ENCODE peak calls at places on chromosomes 5 and 9, in five cellular contexts. One of them, this sample, is unnamed. For H3K4me1, the result is how much of the 10 kb centered on the place peaks cover.

GRCh38 chr9:99015890-99016289 is 72.2 kb downstream of the COL15A1 start:
- DNase-seq in HCT116: no peak
- DNase-seq in A549: no peak
- DNase-seq in HAP-1: no peak
- DNase-seq in neuronal stem cell: no peak
- DNase-seq in this sample: no peak

GRCh38 chr9:114404531-114404930 is 16.7 kb upstream of the AKNA start:
- DNase-seq in HCT116: no peak
- DNase-seq in A549: no peak
- DNase-seq in HAP-1: no peak
- DNase-seq in neuronal stem cell: no peak
- DNase-seq in this sample: no peak

GRCh38 chr5:131994533-131995226 is 16.8 kb downstream of the ACSL6 start:
- DNase-seq in HCT116: no peak
- DNase-seq in A549: no peak
- DNase-seq in HAP-1: no peak
- DNase-seq in neuronal stem cell: no peak
- DNase-seq in this sample: no peak

GRCh38 chr9:75229605-75230332 is 141.5 kb downstream of the OSTF1 start:
- DNase-seq in HCT116: peak
- DNase-seq in A549: no peak
- DNase-seq in HAP-1: no peak
- DNase-seq in neuronal stem cell: no peak
- DNase-seq in this sample: peak

GRCh38 chr5:178058321-178059012 is 54.9 kb upstream of the N4BP3 start:
- DNase-seq in HCT116: no peak
- DNase-seq in A549: no peak
- DNase-seq in HAP-1: no peak
- DNase-seq in neuronal stem cell: no peak
- DNase-seq in this sample: no peak

GRCh38 chr9:112203536-112203935 is 28.4 kb upstream of the SUSD1 start:
- DNase-seq in HCT116: no peak
- DNase-seq in A549: no peak
- DNase-seq in HAP-1: no peak
- DNase-seq in neuronal stem cell: no peak
- DNase-seq in this sample: no peak

GRCh38 chr5:76724871-76725270 is 8.9 kb downstream of the F2R start:
- DNase-seq in HCT116: no peak
- DNase-seq in A549: peak
- DNase-seq in HAP-1: no peak
- DNase-seq in neuronal stem cell: no peak
- DNase-seq in this sample: no peak

GRCh38 chr9:129697111-129697955 is 31.9 kb downstream of the PRRX2 start:
- DNase-seq in HCT116: no peak
- DNase-seq in A549: peak
- DNase-seq in HAP-1: peak
- DNase-seq in neuronal stem cell: no peak
- DNase-seq in this sample: peak

GRCh38 chr5:141968914-141969608 is at the start of gene RNF14:
- DNase-seq in HCT116: peak
- DNase-seq in A549: peak
- DNase-seq in HAP-1: peak
- DNase-seq in neuronal stem cell: peak
- DNase-seq in this sample: peak

GRCh38 chr5:963673-964531 is 44.7 kb upstream of the NKD2 start:
- DNase-seq in HCT116: no peak
- DNase-seq in A549: no peak
- DNase-seq in HAP-1: peak
- DNase-seq in neuronal stem cell: no peak
- DNase-seq in this sample: peak

GRCh38 chr5:118165619-118166018 is 822.7 kb downstream of the DTWD2 start:
- DNase-seq in HCT116: no peak
- DNase-seq in A549: no peak
- DNase-seq in HAP-1: no peak
- DNase-seq in neuronal stem cell: no peak
- DNase-seq in this sample: no peak

GRCh38 chr9:123246534-123246933 is 21.9 kb downstream of the STRBP start:
- DNase-seq in HCT116: no peak
- DNase-seq in A549: no peak
- DNase-seq in HAP-1: no peak
- DNase-seq in neuronal stem cell: no peak
- DNase-seq in this sample: no peak

GRCh38 chr5:67350600-67351315 is 154.2 kb upstream of the CD180 start:
- DNase-seq in HCT116: no peak
- DNase-seq in A549: no peak
- DNase-seq in HAP-1: no peak
- DNase-seq in neuronal stem cell: no peak
- DNase-seq in this sample: peak

GRCh38 chr5:39775058-39775457 is 350.3 kb upstream of the DAB2 start:
- DNase-seq in HCT116: no peak
- DNase-seq in A549: no peak
- DNase-seq in HAP-1: no peak
- DNase-seq in neuronal stem cell: no peak
- DNase-seq in this sample: peak

GRCh38 chr9:34627716-34628655 is 880 bp downstream of the ARID3C start:
- DNase-seq in HCT116: no peak
- DNase-seq in A549: no peak
- DNase-seq in HAP-1: no peak
- DNase-seq in neuronal stem cell: no peak
- DNase-seq in this sample: no peak
- H3K4me3 ChIP-seq in HCT116: peak
- H3K4me3 ChIP-seq in A549: peak
- H3K4me3 ChIP-seq in HAP-1: no peak
- H3K4me3 ChIP-seq in neuronal stem cell: no peak
- H3K4me3 ChIP-seq in this sample: peak

GRCh38 chr5:119388619-119389190 is 32.9 kb downstream of the TNFAIP8 start:
- DNase-seq in HCT116: no peak
- DNase-seq in A549: no peak
- DNase-seq in HAP-1: no peak
- DNase-seq in neuronal stem cell: no peak
- DNase-seq in this sample: no peak

GRCh38 chr5:119386945-119387344 is 31.1 kb downstream of the TNFAIP8 start:
- DNase-seq in HCT116: no peak
- DNase-seq in A549: no peak
- DNase-seq in HAP-1: no peak
- DNase-seq in neuronal stem cell: no peak
- DNase-seq in this sample: peak

GRCh38 chr5:119387900-119388618 is 32.2 kb downstream of the TNFAIP8 start:
- DNase-seq in HCT116: no peak
- DNase-seq in A549: no peak
- DNase-seq in HAP-1: no peak
- DNase-seq in neuronal stem cell: no peak
- DNase-seq in this sample: no peak

GRCh38 chr5:119393201-119393691 is 37.4 kb downstream of the TNFAIP8 start:
- DNase-seq in HCT116: no peak
- DNase-seq in A549: no peak
- DNase-seq in HAP-1: no peak
- DNase-seq in neuronal stem cell: no peak
- DNase-seq in this sample: no peak

DNA sequence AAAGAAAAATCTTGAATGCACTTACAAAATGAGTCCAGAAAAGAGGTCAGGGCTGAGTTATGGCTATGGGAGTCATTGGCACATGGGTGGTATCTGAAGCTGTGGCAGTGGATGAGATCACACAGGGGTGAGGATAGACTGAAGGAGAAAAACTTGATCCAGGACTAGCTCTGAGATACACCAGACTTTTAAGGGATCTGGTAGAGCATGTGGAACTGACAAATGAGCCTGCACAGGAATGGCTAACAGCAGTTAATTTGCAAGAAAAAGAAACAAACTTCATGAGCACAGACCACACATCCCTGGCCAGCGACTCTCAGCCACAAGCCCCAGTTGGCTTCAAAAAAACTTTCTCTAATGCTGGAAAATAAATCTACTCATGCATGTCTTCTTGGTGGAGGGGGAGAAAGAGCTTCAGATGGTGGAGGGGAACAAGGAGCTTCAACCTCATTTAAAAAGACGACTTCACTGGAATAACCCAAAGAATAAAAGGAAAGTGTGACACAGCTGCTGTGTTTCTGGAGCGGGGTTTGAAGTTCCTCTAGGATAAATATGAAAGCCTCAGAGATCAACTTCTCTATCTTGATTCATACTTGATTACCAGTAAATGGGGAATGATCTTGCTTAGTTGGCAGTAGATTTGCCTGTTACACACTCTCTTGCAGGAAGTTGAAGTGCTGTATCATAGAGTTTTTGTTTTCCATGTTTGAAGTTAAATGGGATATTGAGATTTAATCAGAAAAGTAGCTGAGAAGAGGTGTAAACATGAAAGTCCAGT is 33.7 kb downstream of the TNFAIP8 start:
- DNase-seq in HCT116: no peak
- DNase-seq in A549: no peak
- DNase-seq in HAP-1: no peak
- DNase-seq in neuronal stem cell: no peak
- DNase-seq in this sample: no peak
- H3K4me1 ChIP-seq in HCT116: under half
- H3K4me1 ChIP-seq in A549: under half
- H3K4me1 ChIP-seq in HAP-1: under half
- H3K4me1 ChIP-seq in neuronal stem cell: under half
- H3K4me1 ChIP-seq in this sample: under half

GRCh38 chr5:127028822-127029457 is 1.4 kb downstream of the MARCHF3 start:
- DNase-seq in HCT116: no peak
- DNase-seq in A549: no peak
- DNase-seq in HAP-1: peak
- DNase-seq in neuronal stem cell: no peak
- DNase-seq in this sample: peak
- H3K4me3 ChIP-seq in HCT116: peak
- H3K4me3 ChIP-seq in A549: no peak
- H3K4me3 ChIP-seq in HAP-1: peak
- H3K4me3 ChIP-seq in neuronal stem cell: peak
- H3K4me3 ChIP-seq in this sample: peak

DNA sequence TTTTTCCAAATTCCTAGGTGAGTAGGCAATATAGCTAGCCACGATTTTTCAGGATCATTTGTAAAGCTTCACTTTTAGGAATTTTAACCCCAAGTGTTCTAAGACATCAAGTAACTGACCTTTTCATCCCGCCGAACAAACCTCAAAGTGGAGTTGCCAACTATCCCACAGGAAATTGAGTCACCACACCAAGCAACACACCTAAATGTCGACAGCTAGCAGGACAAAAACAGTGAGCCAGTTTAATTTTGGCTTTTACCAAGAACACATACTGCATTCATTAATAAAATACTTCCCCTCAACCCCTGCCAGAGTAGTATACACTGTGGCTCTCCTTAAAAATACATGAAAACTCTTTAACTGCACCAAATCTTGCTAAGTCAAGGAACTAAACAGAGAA is 459.3 kb downstream of the RAB3C start:
- DNase-seq in HCT116: no peak
- DNase-seq in A549: no peak
- DNase-seq in HAP-1: no peak
- DNase-seq in neuronal stem cell: no peak
- DNase-seq in this sample: no peak
- H3K4me1 ChIP-seq in HCT116: under half
- H3K4me1 ChIP-seq in A549: half or more
- H3K4me1 ChIP-seq in HAP-1: under half
- H3K4me1 ChIP-seq in neuronal stem cell: under half
- H3K4me1 ChIP-seq in this sample: under half

DNA sequence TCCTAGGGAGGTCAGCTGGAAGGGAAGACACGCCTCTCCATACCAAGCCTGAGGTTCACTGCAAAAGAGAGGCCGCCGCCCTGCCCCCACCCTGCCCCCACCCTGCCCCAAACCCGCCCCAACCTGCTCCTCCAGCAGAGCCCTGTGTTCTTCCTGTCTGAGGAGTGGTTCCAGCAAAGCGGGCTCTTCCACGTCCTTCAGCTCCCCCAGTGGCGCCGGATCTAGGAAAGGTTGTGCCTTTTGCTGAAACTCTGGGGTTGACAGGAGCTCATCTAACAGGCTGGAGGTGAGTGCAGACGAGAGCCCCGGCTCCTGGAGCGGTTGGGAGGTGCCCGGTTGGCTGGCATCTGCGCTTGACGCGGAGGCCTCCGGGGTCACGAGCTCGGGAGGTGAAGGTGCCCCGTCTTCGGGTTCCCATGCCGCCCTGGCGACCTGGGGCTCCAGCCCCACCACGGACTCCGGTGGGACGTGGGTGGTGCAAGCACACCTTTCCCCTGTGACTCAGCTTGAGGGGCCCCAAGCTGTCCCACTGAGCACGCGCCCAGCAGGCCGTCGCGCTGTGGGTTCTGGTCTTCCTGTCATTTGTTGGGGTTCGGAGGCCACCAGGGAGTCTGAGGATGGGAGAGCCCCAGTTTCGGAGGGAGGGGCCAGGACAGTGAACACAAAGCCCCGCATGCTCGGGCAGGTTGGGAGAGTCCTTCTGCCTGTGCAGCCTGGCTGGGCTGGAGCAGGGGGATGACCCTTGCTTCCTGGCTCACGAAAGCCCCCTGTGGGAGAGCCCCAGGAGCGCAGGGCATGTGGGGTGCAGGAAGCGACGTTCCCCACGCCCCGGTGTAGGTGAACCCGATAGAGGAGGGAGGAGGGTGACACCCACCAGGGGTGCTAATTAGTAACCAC is 1467.1 kb downstream of the FOXD4L5 start:
- DNase-seq in HCT116: no peak
- DNase-seq in A549: no peak
- DNase-seq in HAP-1: peak
- DNase-seq in neuronal stem cell: peak
- DNase-seq in this sample: peak
- H3K4me3 ChIP-seq in HCT116: no peak
- H3K4me3 ChIP-seq in A549: peak
- H3K4me3 ChIP-seq in HAP-1: no peak
- H3K4me3 ChIP-seq in neuronal stem cell: peak
- H3K4me3 ChIP-seq in this sample: no peak

DNA sequence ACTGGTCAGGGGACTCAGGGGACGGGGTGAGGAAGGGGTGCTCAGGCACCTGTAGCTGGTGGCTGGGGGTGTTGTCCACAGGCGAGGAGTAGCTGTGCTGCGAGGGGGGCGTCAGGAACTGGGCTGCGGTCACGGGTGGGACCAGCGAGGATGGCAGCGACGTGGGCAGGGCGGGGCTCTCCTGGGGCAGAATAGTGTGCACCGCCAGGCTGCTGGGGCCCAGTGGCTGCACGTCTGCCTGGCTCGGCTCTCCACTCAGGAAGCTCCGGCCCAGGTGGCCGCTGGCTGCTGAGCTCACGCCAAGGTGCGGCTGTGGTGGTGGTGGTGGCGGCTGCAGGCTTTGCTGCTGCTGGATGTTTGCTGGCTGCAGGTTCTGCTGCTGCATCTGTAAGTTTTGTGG is 13.3 kb upstream of the SEC16A start:
- DNase-seq in HCT116: no peak
- DNase-seq in A549: no peak
- DNase-seq in HAP-1: no peak
- DNase-seq in neuronal stem cell: no peak
- DNase-seq in this sample: no peak
- H3K4me1 ChIP-seq in HCT116: under half
- H3K4me1 ChIP-seq in A549: under half
- H3K4me1 ChIP-seq in HAP-1: under half
- H3K4me1 ChIP-seq in neuronal stem cell: under half
- H3K4me1 ChIP-seq in this sample: under half

This sample was measured in cardiac muscle cell.